ENCODE peak calls at places on chromosomes 1 and 21, in four cellular contexts. One of them, this sample, is unnamed.

GRCh38 chr1:1250828-1251284 is 4.3 kb upstream of the C1QTNF12 start:
- DNase-seq in GM12878: peak; percentile 53
- DNase-seq in Peyer's patch: peak; percentile 75
- DNase-seq in uterus: no peak
- DNase-seq in this sample: no peak

GRCh38 chr21:31173881-31174555 is 135.7 kb upstream of the KRTAP19-8 start:
- DNase-seq in uterus: peak; percentile 55
- DNase-seq in Peyer's patch: no peak
- DNase-seq in GM12878: no peak
- DNase-seq in this sample: no peak

GRCh38 chr1:47752048-47752451 is 245.1 kb downstream of the TRABD2B start:
- DNase-seq in GM12878: no peak
- DNase-seq in uterus: no peak
- DNase-seq in Peyer's patch: no peak
- DNase-seq in this sample: no peak

GRCh38 chr1:197391303-197392226 is 123.5 kb downstream of the CRB1 start:
- DNase-seq in GM12878: no peak
- DNase-seq in uterus: no peak
- DNase-seq in Peyer's patch: no peak
- DNase-seq in this sample: no peak

GRCh38 chr21:15247613-15248012 is 182.8 kb upstream of the NRIP1 start:
- DNase-seq in GM12878: no peak
- DNase-seq in uterus: no peak
- DNase-seq in Peyer's patch: no peak
- DNase-seq in this sample: no peak

GRCh38 chr21:18951291-18952038 is 547.9 kb upstream of the TMPRSS15 start:
- DNase-seq in uterus: no peak
- DNase-seq in Peyer's patch: peak; percentile 49
- DNase-seq in GM12878: no peak
- DNase-seq in this sample: no peak

GRCh38 chr1:223180803-223181321 is 37.8 kb upstream of the TLR5 start:
- DNase-seq in GM12878: peak; percentile 12
- DNase-seq in uterus: no peak
- DNase-seq in Peyer's patch: peak; percentile 37
- DNase-seq in this sample: no peak

GRCh38 chr1:246220495-246221065 is 286.5 kb downstream of the SMYD3 start:
- DNase-seq in Peyer's patch: no peak
- DNase-seq in uterus: no peak
- DNase-seq in GM12878: no peak
- DNase-seq in this sample: no peak

GRCh38 chr1:162141273-162142023 is 72.0 kb downstream of the NOS1AP start:
- DNase-seq in uterus: no peak
- DNase-seq in GM12878: no peak
- DNase-seq in Peyer's patch: no peak
- DNase-seq in this sample: no peak

GRCh38 chr21:20016431-20017005 is 981.7 kb upstream of the NCAM2 start:
- DNase-seq in GM12878: no peak
- DNase-seq in uterus: no peak
- DNase-seq in Peyer's patch: no peak
- DNase-seq in this sample: no peak

GRCh38 chr1:33338495-33339211 is 17.8 kb upstream of the A3GALT2 start:
- DNase-seq in uterus: peak; percentile 80
- DNase-seq in Peyer's patch: peak; percentile 70
- DNase-seq in GM12878: no peak
- DNase-seq in this sample: no peak

GRCh38 chr1:3697104-3697503 is 44.8 kb downstream of the TP73 start:
- DNase-seq in uterus: no peak
- DNase-seq in GM12878: no peak
- DNase-seq in Peyer's patch: no peak
- DNase-seq in this sample: no peak

GRCh38 chr1:41924911-41925310 is 6.2 kb upstream of the HIVEP3 start:
- DNase-seq in GM12878: no peak
- DNase-seq in uterus: no peak
- DNase-seq in Peyer's patch: no peak
- DNase-seq in this sample: no peak

GRCh38 chr1:56190975-56191768 is 388.2 kb downstream of the PLPP3 start:
- DNase-seq in uterus: no peak
- DNase-seq in GM12878: no peak
- DNase-seq in Peyer's patch: no peak
- DNase-seq in this sample: no peak

GRCh38 chr1:21773585-21773984 is 9.4 kb downstream of the USP48 start:
- DNase-seq in GM12878: no peak
- DNase-seq in uterus: no peak
- DNase-seq in Peyer's patch: peak; percentile 64
- DNase-seq in this sample: no peak

GRCh38 chr1:23177438-23178380 is 9.1 kb upstream of the LUZP1 start:
- DNase-seq in GM12878: peak; percentile 46
- DNase-seq in Peyer's patch: peak; percentile 82
- DNase-seq in uterus: peak; percentile 81
- DNase-seq in this sample: peak; percentile 9

GRCh38 chr1:236980673-236981072 is 23.6 kb downstream of the MT1HL1 start:
- DNase-seq in GM12878: no peak
- DNase-seq in Peyer's patch: no peak
- DNase-seq in uterus: no peak
- DNase-seq in this sample: no peak

GRCh38 chr1:203380395-203381150 is 29.7 kb upstream of the FMOD start:
- DNase-seq in GM12878: peak; percentile 43
- DNase-seq in uterus: peak; percentile 75
- DNase-seq in Peyer's patch: no peak
- DNase-seq in this sample: no peak

GRCh38 chr21:21003701-21004100 is 5.5 kb downstream of the NCAM2 start:
- DNase-seq in GM12878: no peak
- DNase-seq in uterus: no peak
- DNase-seq in Peyer's patch: no peak
- DNase-seq in this sample: no peak

GRCh38 chr1:78275456-78275855 is 215.3 kb upstream of the PTGFR start:
- DNase-seq in uterus: no peak
- DNase-seq in GM12878: no peak
- DNase-seq in Peyer's patch: no peak
- DNase-seq in this sample: no peak

GRCh38 chr1:175198332-175198731 is 5.8 kb upstream of the KIAA0040 start:
- DNase-seq in uterus: no peak
- DNase-seq in GM12878: no peak
- DNase-seq in Peyer's patch: no peak
- DNase-seq in this sample: no peak

GRCh38 chr1:206788487-206789050 is 16.3 kb upstream of the IL10 start:
- DNase-seq in Peyer's patch: no peak
- DNase-seq in uterus: no peak
- DNase-seq in GM12878: no peak
- DNase-seq in this sample: no peak

GRCh38 chr1:89260042-89260441 is 12.6 kb downstream of the GBP5 start:
- DNase-seq in uterus: no peak
- DNase-seq in GM12878: no peak
- DNase-seq in Peyer's patch: no peak
- DNase-seq in this sample: no peak

GRCh38 chr1:236416165-236416564 is 22.1 kb downstream of the EDARADD start:
- DNase-seq in Peyer's patch: no peak
- DNase-seq in GM12878: no peak
- DNase-seq in uterus: no peak
- DNase-seq in this sample: no peak

GRCh38 chr1:8667869-8668595 is 149.4 kb downstream of the RERE start:
- DNase-seq in uterus: peak; percentile 40
- DNase-seq in GM12878: no peak
- DNase-seq in Peyer's patch: no peak
- DNase-seq in this sample: no peak

GRCh38 chr1:59635057-59635456 is 179.7 kb upstream of the HOOK1 start:
- DNase-seq in uterus: no peak
- DNase-seq in GM12878: no peak
- DNase-seq in Peyer's patch: no peak
- DNase-seq in this sample: no peak

GRCh38 chr1:24725209-24725651 is 20.0 kb upstream of the CLIC4 start:
- DNase-seq in GM12878: no peak
- DNase-seq in Peyer's patch: no peak
- DNase-seq in uterus: no peak
- DNase-seq in this sample: no peak

GRCh38 chr1:211547710-211548109 is 31.3 kb downstream of the SLC30A1 start:
- DNase-seq in Peyer's patch: peak; percentile 11
- DNase-seq in GM12878: no peak
- DNase-seq in uterus: no peak
- DNase-seq in this sample: no peak

GRCh38 chr21:29382029-29382654 is 83.4 kb downstream of the BACH1 start:
- DNase-seq in GM12878: no peak
- DNase-seq in uterus: no peak
- DNase-seq in Peyer's patch: no peak
- DNase-seq in this sample: no peak

GRCh38 chr21:42414928-42415769 is 11.4 kb downstream of the UBASH3A start:
- DNase-seq in GM12878: peak; percentile 97
- DNase-seq in uterus: no peak
- DNase-seq in Peyer's patch: peak; percentile 87
- DNase-seq in this sample: no peak

GRCh38 chr1:143660354-143660941 is 311.3 kb downstream of the FAM72C start:
- DNase-seq in GM12878: no peak
- DNase-seq in uterus: peak; percentile 47
- DNase-seq in Peyer's patch: no peak
- DNase-seq in this sample: no peak

GRCh38 chr1:11924334-11925195 is 1.7 kb downstream of the KIAA2013 start:
- DNase-seq in GM12878: no peak
- DNase-seq in Peyer's patch: peak; percentile 78
- DNase-seq in uterus: no peak
- DNase-seq in this sample: no peak

GRCh38 chr1:38585971-38586370 is 273.6 kb downstream of the RRAGC start:
- DNase-seq in GM12878: no peak
- DNase-seq in uterus: no peak
- DNase-seq in Peyer's patch: no peak
- DNase-seq in this sample: no peak

GRCh38 chr21:17083084-17083483 is 429.8 kb upstream of the CXADR start:
- DNase-seq in Peyer's patch: no peak
- DNase-seq in GM12878: no peak
- DNase-seq in uterus: no peak
- DNase-seq in this sample: no peak

GRCh38 chr1:12810691-12811408 is 19.7 kb downstream of the PRAMEF1 start:
- DNase-seq in GM12878: no peak
- DNase-seq in Peyer's patch: no peak
- DNase-seq in uterus: no peak
- DNase-seq in this sample: no peak

GRCh38 chr1:980137-980571 is 1.7 kb downstream of the PERM1 start:
- DNase-seq in GM12878: no peak
- DNase-seq in Peyer's patch: no peak
- DNase-seq in uterus: no peak
- DNase-seq in this sample: no peak

GRCh38 chr1:78840447-78841251 is 165.9 kb downstream of the ADGRL4 start:
- DNase-seq in Peyer's patch: no peak
- DNase-seq in uterus: no peak
- DNase-seq in GM12878: no peak
- DNase-seq in this sample: no peak

GRCh38 chr1:55464550-55464949 is 249.4 kb upstream of the USP24 start:
- DNase-seq in Peyer's patch: no peak
- DNase-seq in uterus: no peak
- DNase-seq in GM12878: no peak
- DNase-seq in this sample: no peak

GRCh38 chr21:46483300-46484295 is 24.9 kb downstream of the DIP2A start:
- DNase-seq in uterus: no peak
- DNase-seq in GM12878: no peak
- DNase-seq in Peyer's patch: no peak
- DNase-seq in this sample: no peak

GRCh38 chr1:225342695-225343094 is 85.1 kb downstream of the LBR start:
- DNase-seq in uterus: no peak
- DNase-seq in GM12878: no peak
- DNase-seq in Peyer's patch: no peak
- DNase-seq in this sample: no peak

GRCh38 chr1:225348400-225348799 is 79.4 kb downstream of the LBR start:
- DNase-seq in Peyer's patch: no peak
- DNase-seq in GM12878: no peak
- DNase-seq in uterus: no peak
- DNase-seq in this sample: no peak

GRCh38 chr1:225341642-225342041 is 86.2 kb downstream of the LBR start:
- DNase-seq in Peyer's patch: no peak
- DNase-seq in GM12878: no peak
- DNase-seq in uterus: no peak
- DNase-seq in this sample: no peak

GRCh38 chr1:225347123-225347683 is 80.6 kb downstream of the LBR start:
- DNase-seq in Peyer's patch: no peak
- DNase-seq in uterus: no peak
- DNase-seq in GM12878: peak; percentile 9
- DNase-seq in this sample: no peak

GRCh38 chr1:225343618-225344017 is 84.2 kb downstream of the LBR start:
- DNase-seq in uterus: no peak
- DNase-seq in GM12878: no peak
- DNase-seq in Peyer's patch: no peak
- DNase-seq in this sample: no peak
- TF ChIP-seq CTCF in uterus: no peak
- TF ChIP-seq CTCF in GM12878: peak; percentile 11
- TF ChIP-seq CTCF in Peyer's patch: no peak
- TF ChIP-seq CTCF in this sample: no peak

GRCh38 chr1:93703649-93704048 is 22.0 kb upstream of the BCAR3 start:
- DNase-seq in Peyer's patch: no peak
- DNase-seq in GM12878: no peak
- DNase-seq in uterus: no peak
- DNase-seq in this sample: no peak
- H3K27ac ChIP-seq in Peyer's patch: no peak overlapping the region
- H3K27ac ChIP-seq in GM12878: peak overlapping the region; percentile 72
- H3K27ac ChIP-seq in uterus: no peak overlapping the region
- H3K27ac ChIP-seq in this sample: no peak overlapping the region

GRCh38 chr1:84347547-84348239 is 46.2 kb downstream of the SAMD13 start:
- DNase-seq in GM12878: no peak
- DNase-seq in uterus: no peak
- DNase-seq in Peyer's patch: no peak
- DNase-seq in this sample: no peak

GRCh38 chr1:84350550-84350949 is 47.7 kb upstream of the DNASE2B start:
- DNase-seq in uterus: no peak
- DNase-seq in GM12878: no peak
- DNase-seq in Peyer's patch: no peak
- DNase-seq in this sample: no peak

GRCh38 chr1:84345220-84345619 is 43.7 kb downstream of the SAMD13 start:
- DNase-seq in GM12878: no peak
- DNase-seq in Peyer's patch: no peak
- DNase-seq in uterus: no peak
- DNase-seq in this sample: no peak

GRCh38 chr1:84350104-84350503 is 48.2 kb upstream of the DNASE2B start:
- DNase-seq in GM12878: no peak
- DNase-seq in Peyer's patch: no peak
- DNase-seq in uterus: no peak
- DNase-seq in this sample: no peak

GRCh38 chr1:84348240-84348555 is 46.7 kb downstream of the SAMD13 start:
- DNase-seq in uterus: peak; percentile 34
- DNase-seq in Peyer's patch: no peak
- DNase-seq in GM12878: no peak
- DNase-seq in this sample: no peak
- TF ChIP-seq POLR2A in uterus: no peak
- TF ChIP-seq POLR2A in Peyer's patch: no peak
- TF ChIP-seq POLR2A in GM12878: no peak
- TF ChIP-seq POLR2A in this sample: no peak

GRCh38 chr1:85911742-85912141 is 203.5 kb upstream of the ZNHIT6 start:
- DNase-seq in Peyer's patch: no peak
- DNase-seq in uterus: no peak
- DNase-seq in GM12878: no peak
- DNase-seq in this sample: no peak
- TF ChIP-seq CTCF in Peyer's patch: no peak
- TF ChIP-seq CTCF in uterus: no peak
- TF ChIP-seq CTCF in GM12878: no peak
- TF ChIP-seq CTCF in this sample: no peak

GRCh38 chr1:115539736-115540135 is 102.0 kb upstream of the VANGL1 start:
- DNase-seq in Peyer's patch: no peak
- DNase-seq in uterus: no peak
- DNase-seq in GM12878: no peak
- DNase-seq in this sample: no peak
- H3K27ac ChIP-seq in Peyer's patch: no peak overlapping the region
- H3K27ac ChIP-seq in uterus: peak overlapping the region; percentile 42
- H3K27ac ChIP-seq in GM12878: no peak overlapping the region
- H3K27ac ChIP-seq in this sample: no peak overlapping the region

This sample was measured in esophagus squamous epithelium.